ENCODE peak calls at places on chromosomes 1 and 21, in eight cellular contexts. Q is GM12865, E is breast epithelium, R is sigmoid colon, S is suprapubic skin, G is fibroblast of villous mesenchyme, I is heart right ventricle, N is ovary. C is an unnamed sample.

GRCh38 chr1:203278087-203278884 is 27.0 kb upstream of the BTG2 start:
- DNase-seq in S (peak), G (peak), Q (no peak), E (peak), R (peak), I (peak), N (peak), C (peak)

GRCh38 chr1:158037876-158038359 is 44.5 kb downstream of the KIRREL1 start:
- DNase-seq in G (peak), I (no peak), R (no peak), S (no peak), Q (no peak), N (peak), E (no peak), C (peak)

GRCh38 chr21:24208562-24209260 is 1398.6 kb downstream of the MRPL39 start:
- DNase-seq in Q (no peak), G (no peak), E (no peak), N (no peak), R (no peak), I (no peak), S (no peak), C (no peak)

GRCh38 chr1:77671836-77672235 is 10.6 kb downstream of the ZZZ3 start:
- DNase-seq in E (no peak), N (no peak), Q (no peak), R (no peak), S (no peak), G (peak), I (no peak), C (peak)

GRCh38 chr1:201884472-201884871 is 4.2 kb upstream of the SHISA4 start:
- DNase-seq in G (no peak), Q (no peak), I (peak), E (no peak), N (no peak), S (no peak), R (no peak), C (no peak)

GRCh38 chr1:116167625-116168276 is 56.6 kb downstream of the MAB21L3 start:
- DNase-seq in I (no peak), R (no peak), G (peak), S (no peak), E (no peak), N (peak), Q (no peak), C (peak)

GRCh38 chr1:19450811-19451564 is 34.4 kb downstream of the CAPZB start:
- DNase-seq in G (peak), R (no peak), I (no peak), N (peak), E (no peak), Q (no peak), S (no peak), C (peak)

GRCh38 chr21:26041441-26042180 is 129.0 kb downstream of the APP start:
- DNase-seq in R (no peak), G (no peak), Q (no peak), I (no peak), N (no peak), S (no peak), E (no peak), C (peak)

GRCh38 chr1:96080925-96081324 is 640.7 kb upstream of the PTBP2 start:
- DNase-seq in E (no peak), S (no peak), Q (no peak), N (no peak), I (no peak), R (no peak), G (no peak), C (peak)

GRCh38 chr21:34282223-34282622 is 81.6 kb upstream of the KCNE2 start:
- DNase-seq in G (no peak), R (no peak), Q (peak), N (no peak), S (no peak), E (no peak), I (no peak), C (peak)

GRCh38 chr1:108722292-108722691 is 9.6 kb downstream of the FNDC7 start:
- DNase-seq in G (peak), R (no peak), N (no peak), Q (no peak), S (no peak), E (no peak), I (no peak), C (no peak)

GRCh38 chr1:172976222-172977041 is 74.3 kb downstream of the TNFSF18 start:
- DNase-seq in R (no peak), I (peak), S (no peak), G (peak), Q (no peak), N (no peak), E (no peak), C (peak)

GRCh38 chr21:46183910-46184624 is at the start of gene SPATC1L:
- DNase-seq in S (peak), E (peak), N (peak), G (peak), R (peak), Q (peak), I (peak), C (peak)

GRCh38 chr1:106924360-106924759 is 132.1 kb upstream of the PRMT6 start:
- DNase-seq in Q (no peak), N (no peak), G (no peak), R (no peak), E (no peak), I (no peak), S (no peak), C (peak)

GRCh38 chr21:38351961-38352521 is 95.2 kb downstream of the KCNJ15 start:
- DNase-seq in S (no peak), I (no peak), G (peak), Q (no peak), E (no peak), R (no peak), N (no peak), C (peak)

GRCh38 chr1:190286111-190286510 is 191.6 kb downstream of the BRINP3 start:
- DNase-seq in E (no peak), S (no peak), R (no peak), Q (no peak), N (no peak), I (no peak), G (no peak), C (no peak)

GRCh38 chr1:16236495-16237342 is at the start of gene CPLANE2:
- DNase-seq in Q (peak), G (peak), R (peak), S (peak), N (peak), E (peak), I (peak), C (peak)

GRCh38 chr1:69290266-69290665 is 277.5 kb upstream of the LRRC7 start:
- DNase-seq in G (peak), S (no peak), Q (no peak), R (no peak), N (no peak), I (no peak), E (no peak), C (peak)

GRCh38 chr1:59556802-59557548 is 257.8 kb upstream of the HOOK1 start:
- DNase-seq in I (no peak), Q (no peak), E (peak), R (no peak), G (no peak), N (no peak), S (no peak), C (no peak)

GRCh38 chr1:229153955-229154548 is 116.9 kb upstream of the RAB4A start:
- DNase-seq in Q (no peak), N (no peak), E (no peak), G (no peak), I (no peak), R (no peak), S (no peak), C (no peak)

GRCh38 chr1:36523850-36524249 is 41.1 kb upstream of the CSF3R start:
- DNase-seq in G (no peak), I (no peak), E (no peak), Q (no peak), S (no peak), R (peak), N (no peak), C (no peak)

GRCh38 chr1:220958234-220958633 is 79.0 kb downstream of the HLX start:
- DNase-seq in N (no peak), I (no peak), R (no peak), S (no peak), E (no peak), Q (no peak), G (no peak), C (no peak)

GRCh38 chr1:151972533-151973270 is 21.0 kb downstream of the S100A10 start:
- DNase-seq in N (no peak), I (no peak), Q (no peak), E (no peak), G (peak), R (peak), S (peak), C (peak)

GRCh38 chr1:226779536-226779935 is 40.5 kb upstream of the ITPKB start:
- DNase-seq in N (no peak), I (no peak), E (no peak), G (no peak), Q (no peak), S (no peak), R (no peak), C (no peak)

GRCh38 chr1:75134656-75134938 is 409 bp downstream of the LHX8 start:
- DNase-seq in S (no peak), R (no peak), I (no peak), Q (no peak), G (no peak), N (no peak), E (no peak), C (no peak)

GRCh38 chr1:234933031-234933430 is 195.6 kb downstream of the TOMM20 start:
- DNase-seq in I (peak), N (no peak), S (peak), G (no peak), R (no peak), Q (peak), E (no peak), C (no peak)

GRCh38 chr1:94259635-94260289 is 22.4 kb upstream of the ARHGAP29 start:
- DNase-seq in N (no peak), R (no peak), Q (no peak), G (no peak), I (no peak), S (no peak), E (no peak), C (peak)

GRCh38 chr1:43584203-43584602 is 53.5 kb downstream of the PTPRF start:
- DNase-seq in N (no peak), Q (no peak), R (no peak), S (no peak), I (no peak), E (no peak), G (no peak), C (no peak)

GRCh38 chr1:221758455-221758854 is 16.6 kb upstream of the DUSP10 start:
- DNase-seq in Q (no peak), N (no peak), E (no peak), S (no peak), R (no peak), G (no peak), I (no peak), C (no peak)

GRCh38 chr1:8858888-8859706 is 19.4 kb downstream of the ENO1 start:
- DNase-seq in I (peak), N (no peak), E (no peak), R (no peak), G (peak), S (no peak), Q (peak), C (peak)

GRCh38 chr1:207430602-207431001 is 23.5 kb upstream of the CR2 start:
- DNase-seq in S (no peak), N (no peak), E (no peak), G (no peak), I (no peak), R (no peak), Q (peak), C (no peak)

GRCh38 chr1:226131639-226132038 is 54.9 kb downstream of the ACBD3 start:
- DNase-seq in I (no peak), R (peak), Q (no peak), S (no peak), G (no peak), N (no peak), E (no peak), C (no peak)

GRCh38 chr1:29515188-29515955 is 279.1 kb downstream of the PTPRU start:
- DNase-seq in R (peak), Q (no peak), G (no peak), S (no peak), I (no peak), E (no peak), N (no peak), C (no peak)

GRCh38 chr1:938088-938683 is 14.5 kb downstream of the SAMD11 start:
- DNase-seq in I (no peak), N (no peak), E (no peak), Q (no peak), R (no peak), S (no peak), G (peak), C (peak)

GRCh38 chr1:233240839-233241682 is 54.5 kb downstream of the PCNX2 start:
- DNase-seq in I (peak), R (no peak), Q (peak), N (peak), S (peak), G (peak), E (peak), C (peak)

GRCh38 chr1:203289281-203289981 is 15.9 kb upstream of the BTG2 start:
- DNase-seq in E (no peak), Q (peak), I (no peak), S (no peak), G (no peak), N (peak), R (peak), C (no peak)

GRCh38 chr1:53557830-53558784 is 98.9 kb downstream of the DMRTB1 start:
- DNase-seq in E (no peak), S (peak), N (no peak), G (no peak), R (peak), Q (no peak), I (no peak), C (no peak)

GRCh38 chr1:2604156-2604853 is 17.7 kb downstream of the PRXL2B start:
- DNase-seq in S (peak), I (no peak), N (no peak), G (no peak), Q (no peak), R (no peak), E (no peak), C (no peak)

GRCh38 chr1:215482079-215482478 is 85.0 kb upstream of the KCTD3 start:
- DNase-seq in S (no peak), E (no peak), Q (no peak), I (no peak), N (no peak), G (no peak), R (no peak), C (no peak)

DNA sequence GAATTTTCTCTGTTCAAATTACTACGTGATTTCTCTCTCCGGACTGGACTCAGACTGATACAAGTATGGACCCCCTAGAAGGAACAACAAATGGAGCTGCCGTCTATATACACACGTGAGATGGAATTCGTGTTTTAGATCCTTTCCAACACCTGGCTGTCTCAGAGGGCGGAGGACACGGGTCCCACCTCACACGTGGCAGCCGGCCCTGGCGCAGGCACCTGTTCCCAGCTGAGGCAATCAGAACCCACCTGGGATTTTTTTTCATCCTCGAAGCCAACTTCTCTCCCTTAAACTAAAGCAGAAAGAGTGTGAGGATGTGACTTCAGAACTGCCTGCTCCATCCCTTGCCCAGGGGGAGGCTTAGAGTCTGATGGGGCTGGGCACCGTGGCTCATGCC is 34.1 kb upstream of the SCCPDH start:
- DNase-seq in I (no peak), E (no peak), N (no peak), R (no peak), Q (no peak), S (no peak), G (no peak), C (no peak)
- H3K4me3 ChIP-seq in I (no peak), E (no peak), N (peak), R (no peak), Q (no peak), S (peak), G (no peak), C (no peak)

DNA sequence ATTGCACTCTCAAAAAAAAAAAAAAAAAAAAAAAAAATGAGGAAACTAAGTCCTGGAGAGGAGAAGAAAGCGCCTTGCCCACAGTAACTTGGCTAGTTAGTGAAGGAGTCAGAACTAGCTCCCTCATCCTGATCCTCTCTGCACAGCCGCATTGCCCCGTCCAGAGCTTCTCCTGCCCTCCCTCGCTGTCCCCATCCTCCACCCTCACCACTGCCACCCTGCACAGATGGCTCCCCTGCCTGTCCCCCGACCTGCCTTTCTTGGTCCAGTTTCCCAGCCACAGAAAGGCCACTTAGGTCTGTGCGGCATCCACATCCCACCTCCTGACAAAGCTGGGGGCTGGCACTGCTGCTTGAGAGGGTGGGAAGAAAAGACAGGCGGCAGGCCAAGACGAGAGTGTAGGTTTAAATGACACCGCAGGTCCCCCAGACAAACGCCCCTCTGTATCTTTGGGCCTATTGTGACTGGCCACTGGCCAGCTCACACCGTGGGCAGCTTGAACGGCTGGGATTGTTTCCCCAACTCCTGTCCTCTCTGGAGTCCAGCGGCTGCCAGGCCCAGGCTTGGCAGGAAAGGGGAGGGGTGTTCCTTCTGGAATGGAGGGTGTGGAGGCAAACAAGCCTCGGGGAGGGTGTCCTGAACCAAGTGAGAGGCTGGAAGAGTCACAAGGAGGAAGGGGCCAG is 20.2 kb downstream of the NCMAP start:
- DNase-seq in S (no peak), E (peak), G (no peak), I (no peak), N (no peak), Q (no peak), R (no peak), C (no peak)
- TF ChIP-seq CTCF in S (no peak), E (no peak), G (no peak), I (no peak), N (no peak), Q (no peak), R (no peak), C (no peak)

GRCh38 chr1:156075775-156076204 is 6.5 kb downstream of the MEX3A start:
- DNase-seq in Q (no peak), G (no peak), I (no peak), S (no peak), N (no peak), E (no peak), R (no peak), C (no peak)

GRCh38 chr1:156074661-156075060 is 7.6 kb downstream of the MEX3A start:
- DNase-seq in I (no peak), G (no peak), R (no peak), S (no peak), N (no peak), E (no peak), Q (no peak), C (no peak)

GRCh38 chr1:156076609-156077429 is 5.4 kb downstream of the MEX3A start:
- DNase-seq in I (peak), N (no peak), S (no peak), R (peak), E (peak), Q (peak), G (peak), C (no peak)

GRCh38 chr1:156073740-156074139 is 8.5 kb downstream of the MEX3A start:
- DNase-seq in Q (no peak), N (no peak), G (no peak), E (no peak), I (no peak), R (no peak), S (no peak), C (no peak)

GRCh38 chr1:156075158-156075557 is 7.1 kb downstream of the MEX3A start:
- DNase-seq in G (no peak), R (no peak), N (no peak), E (no peak), I (no peak), Q (no peak), S (no peak), C (no peak)
- H3K4me3 ChIP-seq in G (no peak), R (no peak), N (no peak), E (no peak), I (no peak), Q (no peak), S (no peak), C (no peak)

DNA sequence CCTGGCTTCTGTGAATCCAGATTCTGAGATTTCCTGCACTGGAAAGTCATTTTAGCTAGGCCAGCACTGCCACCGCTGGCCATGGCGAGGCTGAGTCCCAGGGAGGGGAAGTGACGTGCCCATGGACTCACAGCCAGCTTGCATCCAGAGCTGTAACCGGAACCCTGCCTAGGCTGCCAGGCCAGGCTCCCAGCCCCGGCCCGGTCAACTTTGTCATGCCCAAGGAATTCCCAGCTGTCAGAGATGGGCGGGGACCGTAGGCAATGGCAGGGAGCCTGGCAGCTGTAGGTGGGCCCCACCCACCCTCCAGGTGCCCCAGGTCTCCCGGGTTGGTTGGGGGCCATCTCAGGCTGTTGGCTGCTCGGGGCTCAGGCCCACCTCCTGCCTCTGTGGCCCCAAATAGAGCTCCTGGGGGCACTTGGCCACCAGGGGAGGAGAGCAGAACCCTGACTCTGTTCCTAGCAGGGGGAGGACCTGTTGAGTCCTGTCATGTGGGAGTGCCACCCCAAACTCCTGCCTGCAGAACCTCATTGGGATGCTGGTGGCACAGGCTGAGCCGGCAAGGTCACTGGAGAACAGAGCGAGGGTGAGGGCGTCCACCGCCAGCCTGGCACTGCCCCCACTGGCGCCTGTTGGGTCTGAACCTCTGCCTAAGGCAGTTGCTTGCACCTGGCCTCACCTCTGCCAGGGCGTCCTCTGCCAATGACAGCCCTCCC is 57.8 kb downstream of the FOXO6 start:
- DNase-seq in R (peak), Q (no peak), G (peak), N (no peak), S (peak), I (peak), E (peak), C (peak)
- TF ChIP-seq CTCF in R (no peak), Q (no peak), G (no peak), N (no peak), S (no peak), I (no peak), E (peak), C (no peak)

DNA sequence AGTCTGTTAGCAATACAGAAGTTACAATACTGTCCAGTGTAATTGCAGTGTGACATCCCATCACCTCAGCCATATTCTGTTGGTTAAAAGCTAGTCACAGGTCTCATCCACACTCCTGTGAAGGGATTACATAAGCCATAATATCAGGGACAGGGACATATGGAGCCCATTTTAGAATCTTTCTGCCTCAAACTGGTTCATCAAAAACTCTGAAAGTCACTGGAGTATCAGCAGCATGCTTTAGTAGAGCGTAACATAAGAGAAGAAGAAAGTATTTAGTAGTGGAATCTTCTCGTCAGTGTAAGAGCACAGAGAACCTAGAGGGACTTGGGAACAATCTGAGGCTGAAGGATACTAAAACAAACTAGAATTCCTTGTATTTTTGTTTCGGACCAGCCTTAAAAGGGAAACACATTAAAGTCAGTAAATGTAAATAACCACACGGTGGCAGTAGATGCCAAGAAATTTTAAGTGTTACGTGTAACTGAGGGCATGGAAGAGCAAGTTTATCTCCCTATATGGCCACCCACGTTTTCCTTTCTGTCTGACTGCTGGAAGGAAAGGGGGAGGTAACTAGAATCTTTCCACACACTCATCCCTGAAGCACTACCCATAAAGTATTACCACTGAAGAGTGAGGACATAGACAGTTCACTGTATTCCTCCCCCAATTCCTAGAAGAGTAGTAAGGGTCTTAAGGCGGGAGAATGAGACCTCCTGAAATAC is 41.6 kb upstream of the AGL start:
- DNase-seq in E (no peak), G (peak), S (no peak), R (peak), I (peak), N (peak), Q (peak), C (peak)
- H3K4me3 ChIP-seq in E (peak), G (no peak), S (no peak), R (no peak), I (no peak), N (no peak), Q (no peak), C (no peak)

C was measured in fibroblast of pulmonary artery.